ENCODE peak calls at places on chromosomes 11 and 22, in eight cellular contexts. I is mucosa of gallbladder, F is brain microvascular endothelial cell, Q is HAP-1, Y is mammary epithelial cell, L is NCI-H510A, S is GM13976, C is HTR-8/SVneo. P is an unnamed sample.

GRCh38 chr22:44764373-44764772 is 12.0 kb downstream of the ARHGAP8 start:
- DNase-seq in I (no peak), F (no peak), Q (no peak), Y (no peak), L (no peak), S (no peak), C (no peak), P (no peak)

GRCh38 chr22:49432211-49432905 is 395.3 kb downstream of the BRD1 start:
- DNase-seq in I (no peak), F (no peak), Q (no peak), Y (no peak), L (no peak), S (no peak), C (no peak), P (no peak)

GRCh38 chr22:25054943-25055511 is 102.5 kb downstream of the KIAA1671 start:
- DNase-seq in I (no peak), F (no peak), Q (no peak), Y (no peak), L (no peak), S (no peak), C (no peak), P (no peak)

GRCh38 chr11:65976216-65977176 is 15.0 kb downstream of the SART1 start:
- DNase-seq in I (no peak), F (no peak), Q (no peak), Y (no peak), L (no peak), S (no peak), C (no peak), P (no peak)

GRCh38 chr11:16978021-16978370 is 36.2 kb downstream of the PLEKHA7 start:
- DNase-seq in I (no peak), F (no peak), Q (no peak), Y (no peak), L (no peak), S (no peak), C (no peak), P (no peak)

GRCh38 chr11:94142308-94143277 is 14.0 kb downstream of the PANX1 start:
- DNase-seq in I (no peak), F (peak; percentile 44), Q (peak; percentile 31), Y (no peak), L (no peak), S (no peak), C (no peak), P (peak; percentile 56)

GRCh38 chr11:43943931-43944751 is 1.7 kb downstream of the C11orf96 start:
- DNase-seq in I (no peak), F (peak; percentile 43), Q (no peak), Y (peak; percentile 84), L (no peak), S (no peak), C (no peak), P (no peak)

GRCh38 chr11:114088216-114088615 is 28.7 kb downstream of the ZBTB16 start:
- DNase-seq in I (no peak), F (no peak), Q (no peak), Y (no peak), L (no peak), S (no peak), C (no peak), P (no peak)

GRCh38 chr11:64516226-64516625 is 74.8 kb upstream of the SLC22A12 start:
- DNase-seq in I (no peak), F (no peak), Q (peak; percentile 23), Y (no peak), L (no peak), S (no peak), C (no peak), P (no peak)

P was measured in HepG2.